ENCODE peak calls at places on chromosome 5, in six cellular contexts. B is osteocyte, C is cardiac septum, H is NCI-H1417 treated with DMSO at 0.1 percent for 48 hours, E is foreskin fibroblast, A is nephron progenitor cell. T is an unnamed sample.

GRCh38 chr5:135829681-135830383 is 4.6 kb upstream of the SLC25A48 start:
- DNase-seq in B (peak), C (no peak), H (no peak), E (peak), A (peak), T (peak)

GRCh38 chr5:180642181-180643140 is 6.9 kb downstream of the FLT4 start:
- DNase-seq in B (no peak), C (peak), H (no peak), E (no peak), A (no peak), T (peak)

GRCh38 chr5:171363846-171364245 is 23.8 kb upstream of the NPM1 start:
- DNase-seq in B (no peak), C (no peak), H (no peak), E (no peak), A (no peak), T (no peak)

GRCh38 chr5:65141487-65141886 is 340.2 kb downstream of the ADAMTS6 start:
- DNase-seq in B (no peak), C (no peak), H (peak), E (no peak), A (no peak), T (no peak)

GRCh38 chr5:129591508-129592160 is 131.5 kb downstream of the ADAMTS19 start:
- DNase-seq in B (no peak), C (no peak), H (no peak), E (peak), A (no peak), T (no peak)

GRCh38 chr5:121221483-121221882 is 630.2 kb upstream of the FTMT start:
- DNase-seq in B (no peak), C (no peak), H (no peak), E (no peak), A (no peak), T (no peak)

GRCh38 chr5:15021286-15022046 is 149.9 kb upstream of the ANKH start:
- DNase-seq in B (no peak), C (no peak), H (no peak), E (peak), A (no peak), T (no peak)

GRCh38 chr5:102678267-102679058 is 76.6 kb upstream of the PAM start:
- DNase-seq in B (no peak), C (no peak), H (no peak), E (peak), A (no peak), T (no peak)

T was measured in body of pancreas.